ENCODE peak calls at places on chromosomes 6 and 20, in six cellular contexts. Z is activated naive CD4-positive, alpha-beta T cell treated with anti-CD3 and anti-CD28 coated beads, Interleukin-2, amount 10 ng/mL, durations not matched to agents 7 days and 5 days; O is stimulated activated CD8-positive, alpha-beta memory T cell treated with anti-CD3 and anti-CD28 coated beads, Interleukin-12 subunit alpha, Interleukin-12 subunit beta, amount 100 ng/mL, for 1 hour; E is fibroblast of the conjunctiva; V is neural crest cell; R is RWPE1. C is an unnamed sample.

GRCh38 chr20:23019403-23019802 is 15.7 kb upstream of the SSTR4 start:
- DNase-seq in Z (no peak), O (no peak), E (no peak), V (no peak), R (no peak), C (no peak)

GRCh38 chr20:6626805-6627204 is 140.7 kb upstream of the BMP2 start:
- DNase-seq in Z (no peak), O (no peak), E (no peak), V (no peak), R (no peak), C (no peak)

GRCh38 chr20:51650685-51651134 is 108.2 kb upstream of the NFATC2 start:
- DNase-seq in Z (no peak), O (no peak), E (no peak), V (no peak), R (peak; percentile 68), C (no peak)

GRCh38 chr6:170114956-170115855 is 175.7 kb downstream of the DLL1 start:
- DNase-seq in Z (peak; percentile 13), O (no peak), E (no peak), V (no peak), R (no peak), C (no peak)

GRCh38 chr6:125558907-125559306 is 190.5 kb upstream of the HEY2 start:
- DNase-seq in Z (no peak), O (no peak), E (no peak), V (no peak), R (peak; percentile 17), C (no peak)

GRCh38 chr6:31272856-31273626 is 1.1 kb upstream of the HLA-C start:
- DNase-seq in Z (peak; percentile 38), O (no peak), E (no peak), V (no peak), R (no peak), C (no peak)

GRCh38 chr6:137661601-137662000 is 167.4 kb upstream of the OLIG3 start:
- DNase-seq in Z (peak; percentile 57), O (peak; percentile 42), E (no peak), V (no peak), R (peak; percentile 48), C (no peak)

GRCh38 chr6:106377061-106377540 is 16.6 kb downstream of the CRYBG1 start:
- DNase-seq in Z (no peak), O (no peak), E (no peak), V (no peak), R (no peak), C (no peak)